ENCODE peak calls at places on chromosomes 2 and 18, in five cellular contexts. H is SK-N-SH, Z is HEK293T, L is HepG2, Q is GM12878. A is an unnamed sample.

GRCh38 chr2:120617055-120617454 is 118.6 kb upstream of the GLI2 start:
- DNase-seq in Z (no peak), Q (no peak), H (no peak), L (no peak), A (no peak)

GRCh38 chr2:105478670-105479069 is 79.8 kb upstream of the FHL2 start:
- DNase-seq in Q (no peak), H (no peak), Z (no peak), L (no peak), A (no peak)

GRCh38 chr2:74895031-74895425 is 61.1 kb downstream of the HK2 start:
- DNase-seq in L (no peak), Q (no peak), Z (no peak), H (no peak), A (no peak)

GRCh38 chr2:240387669-240388358 is 47.6 kb upstream of the GPC1 start:
- DNase-seq in Z (no peak), Q (no peak), L (peak; percentile 62), H (no peak), A (peak; percentile 70)

GRCh38 chr18:79405019-79405780 is 9.5 kb downstream of the NFATC1 start:
- DNase-seq in Q (no peak), L (no peak), Z (no peak), H (no peak), A (no peak)

GRCh38 chr2:79876430-79876829 is 363.6 kb downstream of the CTNNA2 start:
- DNase-seq in Q (no peak), H (peak; percentile 66), L (peak; percentile 15), Z (peak; percentile 38), A (peak; percentile 13)

GRCh38 chr2:201785135-201785534 is 4.4 kb upstream of the ALS2 start:
- DNase-seq in Z (no peak), Q (no peak), H (no peak), L (no peak), A (no peak)

GRCh38 chr2:104867351-104868080 is 13.6 kb downstream of the POU3F3 start:
- DNase-seq in H (no peak), Q (no peak), L (no peak), Z (no peak), A (no peak)

GRCh38 chr2:179096090-179096489 is 46.2 kb upstream of the CCDC141 start:
- DNase-seq in L (no peak), H (no peak), Q (peak; percentile 40), Z (no peak), A (no peak)

GRCh38 chr2:37232131-37232933 is 874 bp downstream of the NDUFAF7 start:
- DNase-seq in H (peak; percentile 64), L (peak; percentile 12), Q (no peak), Z (peak; percentile 20), A (peak; percentile 37)
- TF ChIP-seq FOXM1 in H (no peak), L (no peak), Q (no peak), Z (no peak), A (no peak)

GRCh38 chr2:170217778-170218251 is 39.9 kb downstream of the MYO3B start:
- DNase-seq in H (no peak), Q (no peak), L (no peak), Z (no peak), A (no peak)

GRCh38 chr2:170216415-170216814 is 38.5 kb downstream of the MYO3B start:
- DNase-seq in Z (no peak), Q (no peak), L (no peak), H (no peak), A (no peak)

GRCh38 chr2:170221317-170222288 is 43.7 kb downstream of the MYO3B start:
- DNase-seq in L (no peak), H (no peak), Q (no peak), Z (no peak), A (no peak)

GRCh38 chr2:170218931-170219330 is 41.0 kb downstream of the MYO3B start:
- DNase-seq in Z (no peak), H (no peak), L (no peak), Q (no peak), A (no peak)

DNA sequence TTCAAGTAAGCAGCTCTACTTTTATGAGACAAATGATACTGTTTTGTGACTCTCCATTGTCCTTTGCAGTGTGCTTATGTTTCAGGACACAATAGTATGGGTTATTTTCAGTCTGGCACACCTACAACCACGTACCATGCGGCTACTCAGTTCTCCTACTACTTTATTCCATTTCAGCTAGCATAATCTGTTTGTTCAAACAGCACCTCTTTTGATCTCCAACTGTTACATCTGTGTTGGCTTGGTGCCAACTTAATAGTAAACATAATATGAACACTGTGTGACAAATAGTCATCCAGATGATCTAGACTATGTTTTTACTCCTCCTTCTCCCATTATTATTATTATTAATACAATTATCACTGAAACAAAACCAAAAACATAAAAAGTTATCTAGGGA is 40.5 kb downstream of the MYO3B start:
- DNase-seq in L (peak; percentile 29), Q (no peak), H (no peak), Z (no peak), A (no peak)
- TF ChIP-seq FOXM1 in L (no peak), Q (no peak), H (no peak), Z (no peak), A (no peak)

DNA sequence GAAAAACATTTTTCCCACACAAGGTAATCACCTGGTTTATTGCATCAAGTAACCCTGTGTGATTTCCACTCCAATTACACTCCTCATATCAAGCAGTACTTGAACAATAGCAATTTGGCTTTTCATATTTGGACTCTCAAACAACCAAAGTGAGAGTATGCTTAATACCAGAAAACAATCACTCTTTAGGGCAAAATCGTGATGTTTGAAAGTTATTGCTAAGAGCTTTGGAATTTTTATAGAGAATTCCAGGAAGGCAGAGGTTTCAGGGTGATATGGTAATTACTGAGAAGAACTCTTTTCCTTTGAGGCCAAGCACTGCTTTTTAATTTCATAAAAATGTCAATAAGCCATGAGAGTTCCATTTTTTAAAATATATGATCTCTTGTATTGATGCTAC is 779.5 kb upstream of the LRRTM1 start:
- DNase-seq in L (no peak), Q (no peak), Z (no peak), H (no peak), A (no peak)
- TF ChIP-seq FOXM1 in L (no peak), Q (no peak), Z (no peak), H (no peak), A (no peak)

GRCh38 chr2:64018715-64019082 is 529 bp downstream of the VPS54 start:
- DNase-seq in H (no peak), Q (no peak), Z (peak; percentile 31), L (no peak), A (peak; percentile 60)
- TF ChIP-seq FOXM1 in H (no peak), Q (no peak), Z (no peak), L (no peak), A (no peak)

DNA sequence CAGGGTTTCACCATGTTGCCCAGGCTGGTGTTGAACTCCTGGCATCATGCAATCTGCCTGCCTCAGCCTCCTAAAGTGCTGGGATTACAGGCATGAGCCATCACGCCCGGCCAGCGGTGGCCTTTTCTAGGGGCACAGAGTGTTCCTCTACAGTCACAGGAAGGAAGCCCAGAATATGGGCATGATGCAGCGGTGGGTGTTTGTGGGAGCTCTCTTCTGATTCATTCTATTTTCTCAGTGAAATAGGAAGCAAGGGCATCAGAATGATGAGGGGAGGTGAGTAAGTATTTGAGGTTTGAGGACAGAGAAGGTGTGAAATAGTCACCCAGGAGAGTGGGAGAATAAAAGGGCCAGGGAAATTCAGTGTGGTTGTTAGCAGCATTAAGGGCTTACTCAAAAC is 70.3 kb upstream of the PSME4 start:
- DNase-seq in Z (no peak), L (no peak), H (no peak), Q (no peak), A (no peak)
- TF ChIP-seq FOXM1 in Z (no peak), L (no peak), H (no peak), Q (no peak), A (no peak)

DNA sequence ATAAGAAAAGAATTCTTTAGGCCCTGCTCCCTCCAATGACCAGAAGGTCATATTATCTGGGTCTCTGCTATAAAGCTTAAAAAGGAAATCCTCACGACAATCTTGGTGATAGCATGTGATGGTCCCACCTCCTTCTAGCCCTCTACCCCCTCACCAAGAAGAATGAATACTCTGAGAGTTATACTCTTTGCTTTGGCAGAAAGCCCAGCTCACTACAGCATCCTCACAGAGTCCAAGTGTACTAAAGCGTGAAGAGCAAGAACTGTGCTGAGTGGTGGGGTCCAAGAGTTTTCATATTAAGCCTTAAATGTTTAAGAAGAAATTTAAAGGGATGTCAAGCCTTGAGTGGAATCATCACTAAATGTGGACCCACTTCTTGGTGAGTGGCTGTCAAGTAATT is 16.6 kb upstream of the SERPINB7 start:
- DNase-seq in Z (no peak), Q (no peak), L (no peak), H (no peak), A (no peak)
- TF ChIP-seq FOXM1 in Z (no peak), Q (no peak), L (no peak), H (no peak), A (no peak)

A was measured in K562.